ENCODE peak calls at places on chromosomes 16 and 17, in seven cellular contexts. V, U, N, L, S, H and C are unnamed samples.

GRCh38 chr17:2179615-2180295 is 123.8 kb downstream of the SMG6 start:
- DNase-seq in V (peak), U (peak), N (peak), L (peak), S (no peak), H (no peak), C (peak)

GRCh38 chr16:23310744-23311143 is 8.6 kb downstream of the SCNN1B start:
- DNase-seq in V (no peak), U (no peak), N (no peak), L (no peak), S (no peak), H (no peak), C (no peak)

GRCh38 chr17:19464033-19465026 is 53.3 kb downstream of the RNF112 start:
- DNase-seq in V (peak), U (peak), N (peak), L (no peak), S (no peak), H (no peak), C (no peak)

GRCh38 chr17:4420692-4421131 is 13.0 kb upstream of the SPNS3 start:
- DNase-seq in V (peak), U (no peak), N (peak), L (no peak), S (peak), H (peak), C (peak)

GRCh38 chr17:31428512-31428911 is 37.0 kb downstream of the RAB11FIP4 start:
- DNase-seq in V (no peak), U (no peak), N (no peak), L (no peak), S (no peak), H (no peak), C (no peak)

GRCh38 chr17:29510953-29511352 is 55.9 kb downstream of the ABHD15 start:
- DNase-seq in V (no peak), U (no peak), N (no peak), L (no peak), S (no peak), H (no peak), C (no peak)

GRCh38 chr16:30637952-30638351 is 12.8 kb upstream of the PRR14 start:
- DNase-seq in V (no peak), U (no peak), N (no peak), L (no peak), S (no peak), H (peak), C (no peak)

GRCh38 chr16:31088459-31089183 is at the start of gene PRSS53:
- DNase-seq in V (no peak), U (no peak), N (no peak), L (no peak), S (no peak), H (no peak), C (no peak)

GRCh38 chr17:71168083-71168741 is 952.6 kb upstream of the SOX9 start:
- DNase-seq in V (no peak), U (no peak), N (no peak), L (no peak), S (no peak), H (no peak), C (no peak)

GRCh38 chr16:50121721-50122445 is 31.2 kb upstream of the TENT4B start:
- DNase-seq in V (no peak), U (no peak), N (no peak), L (no peak), S (peak), H (no peak), C (no peak)

GRCh38 chr16:50120732-50121131 is 32.4 kb upstream of the TENT4B start:
- DNase-seq in V (no peak), U (no peak), N (no peak), L (no peak), S (no peak), H (no peak), C (no peak)

GRCh38 chr16:50123417-50123816 is 29.7 kb upstream of the TENT4B start:
- DNase-seq in V (no peak), U (no peak), N (no peak), L (no peak), S (no peak), H (no peak), C (no peak)

GRCh38 chr16:50121278-50121677 is 31.8 kb upstream of the TENT4B start:
- DNase-seq in V (no peak), U (no peak), N (no peak), L (no peak), S (peak), H (no peak), C (no peak)

GRCh38 chr16:50126183-50126582 is 26.9 kb upstream of the TENT4B start:
- DNase-seq in V (no peak), U (no peak), N (no peak), L (no peak), S (no peak), H (no peak), C (no peak)
- TF ChIP-seq EP300 in V (no peak), U (no peak), N (no peak), L (no peak), S (no peak), H (no peak), C (no peak)

GRCh38 chr16:9090960-9091866 is at the start of gene HAPSTR1:
- DNase-seq in V (peak), U (peak), N (peak), L (peak), S (peak), H (peak), C (peak)
- TF ChIP-seq EP300 in V (peak), U (no peak), N (no peak), L (peak), S (no peak), H (no peak), C (no peak)

DNA sequence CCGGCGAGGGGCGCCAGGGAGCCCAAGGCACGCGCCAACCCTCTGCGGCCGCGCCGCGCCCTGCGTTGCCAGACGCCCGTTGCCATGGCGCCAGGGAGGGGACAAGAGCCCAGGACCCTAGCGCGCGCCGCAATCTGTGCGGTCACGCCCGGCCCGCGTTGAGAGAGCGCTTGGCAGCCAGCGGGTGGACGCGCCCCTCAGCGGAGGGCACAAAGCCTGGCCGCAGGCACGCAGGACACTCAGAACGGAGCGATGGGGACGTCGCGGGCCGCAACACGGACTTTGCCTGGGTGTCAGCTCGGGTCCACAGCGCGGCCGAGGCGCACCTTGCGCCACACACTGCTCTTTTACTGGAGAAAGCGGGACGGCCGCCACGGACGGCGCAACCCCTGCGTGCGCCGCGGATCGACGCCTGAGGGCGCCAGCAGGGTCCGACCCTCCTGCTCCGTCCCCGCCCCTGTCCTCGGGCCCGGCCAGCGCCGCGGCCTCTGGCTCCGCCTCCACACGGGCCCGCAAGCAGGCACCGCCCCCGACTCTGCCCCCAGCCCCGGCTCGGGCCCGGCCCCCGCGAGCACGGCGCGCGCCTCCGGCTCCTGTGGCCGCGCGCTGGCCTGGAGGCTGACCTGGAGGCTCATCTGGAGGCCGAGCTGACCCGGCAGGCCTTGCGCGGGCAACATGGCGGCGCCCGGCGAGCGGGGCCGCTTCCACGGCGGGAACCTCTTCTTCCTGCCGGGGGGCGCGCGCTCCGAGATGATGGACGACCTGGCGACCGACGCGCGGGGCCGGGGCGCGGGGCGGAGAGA is at the start of gene GFER:
- DNase-seq in V (peak), U (peak), N (peak), L (peak), S (peak), H (peak), C (peak)
- TF ChIP-seq EP300 in V (no peak), U (no peak), N (no peak), L (peak), S (no peak), H (no peak), C (no peak)

GRCh38 chr16:2983706-2984136 is 3.5 kb upstream of the PKMYT1 start:
- DNase-seq in V (peak), U (peak), N (peak), L (peak), S (no peak), H (peak), C (peak)
- TF ChIP-seq EP300 in V (no peak), U (no peak), N (no peak), L (no peak), S (no peak), H (no peak), C (no peak)

GRCh38 chr17:81422776-81423697 is 27.8 kb downstream of the BAHCC1 start:
- DNase-seq in V (peak), U (peak), N (peak), L (no peak), S (no peak), H (peak), C (peak)
- TF ChIP-seq EP300 in V (peak), U (no peak), N (no peak), L (peak), S (no peak), H (no peak), C (no peak)

GRCh38 chr17:33954597-33954996 is 300.5 kb upstream of the CCL2 start:
- DNase-seq in V (no peak), U (no peak), N (no peak), L (no peak), S (no peak), H (no peak), C (no peak)
- TF ChIP-seq EP300 in V (no peak), U (no peak), N (no peak), L (no peak), S (no peak), H (no peak), C (no peak)

DNA sequence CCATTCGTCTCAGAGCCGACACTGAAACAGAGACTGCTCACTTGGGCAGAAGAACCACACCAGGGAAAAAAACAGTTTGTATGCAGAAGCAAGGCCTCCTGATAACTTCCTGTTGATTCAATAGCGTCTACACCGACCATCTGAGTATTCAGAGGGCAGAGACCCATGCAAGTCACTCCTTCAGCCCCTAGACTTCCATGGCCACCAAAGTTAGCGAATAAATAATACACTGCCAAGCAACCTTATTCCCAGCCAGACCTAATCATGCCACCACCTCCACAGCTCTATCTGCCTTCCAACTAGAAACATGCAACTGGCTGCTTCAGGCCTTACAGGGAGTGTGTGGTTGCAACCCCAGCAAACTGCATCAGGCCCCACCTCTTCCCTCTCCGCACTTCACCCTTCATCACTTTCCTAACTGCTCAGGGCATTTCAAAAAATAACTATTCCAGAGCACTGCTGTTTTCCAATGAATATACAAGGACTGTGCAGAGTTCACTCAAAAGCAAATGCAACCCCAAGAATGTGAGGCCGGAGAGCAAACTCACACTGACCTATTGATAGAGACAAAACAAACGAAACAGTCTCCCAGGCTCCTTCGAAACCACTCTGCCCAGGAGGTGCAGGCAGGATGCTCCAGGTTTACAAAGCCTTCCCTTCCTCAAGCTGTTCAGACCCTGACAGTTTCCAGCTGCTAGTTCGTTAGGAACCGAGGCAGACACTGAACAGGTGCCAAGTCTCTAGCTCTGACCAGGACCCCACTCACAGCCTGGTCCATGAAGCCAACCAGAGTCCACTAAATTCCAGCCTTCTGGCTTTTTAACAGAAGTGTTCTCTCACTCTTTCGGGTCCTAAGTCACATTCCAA is 3.6 kb downstream of the USP7 start:
- DNase-seq in V (no peak), U (no peak), N (no peak), L (no peak), S (no peak), H (no peak), C (no peak)
- TF ChIP-seq EP300 in V (no peak), U (no peak), N (no peak), L (no peak), S (no peak), H (no peak), C (no peak)